ENCODE peak calls at places on chromosomes 12 and 14, in five cellular contexts. W is GM23338, I is iris pigment epithelial cell, N is astrocyte of the spinal cord, E is anterior cingulate cortex. P is an unnamed sample.
A peak's percentile ranks its signal among the peaks of the same experiment; 100 is the strongest.

GRCh38 chr12:19915392-19916192 is 452.7 kb upstream of the PDE3A start:
- DNase-seq in E (no peak), I (peak; percentile 59), W (peak; percentile 68), N (peak; percentile 62), P (peak; percentile 43)

GRCh38 chr12:11584213-11584855 is 65.1 kb upstream of the ETV6 start:
- DNase-seq in I (peak; percentile 23), N (no peak), W (no peak), E (no peak), P (no peak)

GRCh38 chr12:53675701-53676607 is at the start of gene ATP5MC2:
- DNase-seq in W (peak; percentile 98), N (peak; percentile 99), I (peak; percentile 98), E (peak; percentile 94), P (peak; percentile 99)

GRCh38 chr12:76417116-76417515 is 68.9 kb upstream of the BBS10 start:
- DNase-seq in N (no peak), E (no peak), W (no peak), I (no peak), P (no peak)

GRCh38 chr14:28766505-28767238 is at the start of gene FOXG1:
- DNase-seq in W (peak; percentile 88), E (no peak), I (peak; percentile 37), N (peak; percentile 76), P (peak; percentile 87)

GRCh38 chr12:57590892-57591566 is at the start of gene PIP4K2C:
- DNase-seq in E (peak; percentile 27), W (peak; percentile 94), N (peak; percentile 40), I (peak; percentile 36), P (peak; percentile 92)

GRCh38 chr14:105861985-105862465 is 335.6 kb downstream of the TMEM121 start:
- DNase-seq in E (no peak), I (no peak), W (no peak), N (no peak), P (no peak)

GRCh38 chr14:49950275-49951250 is 57.7 kb downstream of the ARF6 start:
- DNase-seq in W (no peak), N (no peak), E (no peak), I (no peak), P (no peak)

GRCh38 chr12:132244724-132245295 is 84.6 kb downstream of the GALNT9 start:
- DNase-seq in E (no peak), I (no peak), N (no peak), W (no peak), P (no peak)

GRCh38 chr12:83642205-83642604 is 955.5 kb downstream of the TMTC2 start:
- DNase-seq in E (no peak), W (no peak), I (no peak), N (no peak), P (no peak)

GRCh38 chr12:119868992-119869391 is 8.1 kb downstream of the CIT start:
- DNase-seq in N (peak; percentile 15), I (peak; percentile 26), W (no peak), E (no peak), P (no peak)

GRCh38 chr12:57603758-57604453 is 718 bp upstream of the DTX3 start:
- DNase-seq in W (peak; percentile 75), N (peak; percentile 48), I (peak; percentile 66), E (no peak), P (peak; percentile 76)

GRCh38 chr12:122891661-122892525 is 4.0 kb downstream of the VPS37B start:
- DNase-seq in E (no peak), N (peak; percentile 67), W (peak; percentile 79), I (peak; percentile 74), P (peak; percentile 67)

GRCh38 chr14:90924618-90925345 is 108.6 kb upstream of the TTC7B start:
- DNase-seq in E (no peak), I (peak; percentile 28), W (no peak), N (no peak), P (no peak)

GRCh38 chr12:59649203-59649602 is 53.4 kb downstream of the SLC16A7 start:
- DNase-seq in E (no peak), I (peak; percentile 80), N (no peak), W (no peak), P (no peak)

GRCh38 chr14:73712540-73713141 is 1.5 kb downstream of the PNMA1 start:
- DNase-seq in W (peak; percentile 61), E (no peak), I (peak; percentile 42), N (peak; percentile 22), P (peak; percentile 37)